ENCODE peak calls at places on chromosomes 1 and 21, in ten cellular contexts. X is Jurkat, Clone E6-1; Z is stimulated activated naive B cell treated with anti-CD40 and anti-IgM and Interleukin-4, amounts not matched to agents 10 μg/mL and 1 μg/mL and 100 μg/mL, for 72 hours; R is hepatic stellate cell; O is Right ventricle myocardium inferior; T is GM06990; G is left lung; F is anterior cingulate cortex; E is coronary artery; N is left ventricle myocardium inferior. W is an unnamed sample.

GRCh38 chr1:243325305-243325890 is 69.6 kb downstream of the SDCCAG8 start:
- DNase-seq in T (no peak), G (no peak), N (no peak), R (peak; percentile 26), X (peak; percentile 53), E (no peak), O (no peak), Z (no peak), F (no peak), W (no peak)

GRCh38 chr1:202184750-202185460 is 8.7 kb upstream of the LGR6 start:
- DNase-seq in X (peak; percentile 73), E (no peak), F (peak; percentile 44), R (peak; percentile 94), N (peak; percentile 76), T (peak; percentile 48), O (peak; percentile 93), G (peak; percentile 95), Z (peak; percentile 40), W (peak; percentile 93)

GRCh38 chr1:206944703-206945102 is 1.6 kb downstream of the PIGR start:
- DNase-seq in G (no peak), E (no peak), X (no peak), O (no peak), T (no peak), F (no peak), R (no peak), N (no peak), Z (no peak), W (no peak)

GRCh38 chr1:224053456-224053855 is 60.5 kb upstream of the FBXO28 start:
- DNase-seq in G (no peak), N (no peak), R (no peak), Z (no peak), X (no peak), O (no peak), E (no peak), T (no peak), F (no peak), W (no peak)

GRCh38 chr1:64077281-64077940 is 126.0 kb upstream of the UBE2U start:
- DNase-seq in O (no peak), N (no peak), Z (no peak), T (no peak), R (no peak), G (no peak), E (no peak), F (no peak), X (no peak), W (no peak)

GRCh38 chr1:101683561-101683960 is 313.2 kb downstream of the OLFM3 start:
- DNase-seq in N (no peak), G (no peak), T (no peak), Z (no peak), X (no peak), E (no peak), F (no peak), O (no peak), R (no peak), W (no peak)

GRCh38 chr1:116931016-116931918 is 21.6 kb downstream of the PTGFRN start:
- DNase-seq in Z (no peak), O (no peak), F (no peak), T (no peak), R (no peak), E (no peak), N (no peak), X (no peak), G (no peak), W (no peak)

GRCh38 chr1:206962269-206962668 is 8.0 kb downstream of the FCAMR start:
- DNase-seq in R (no peak), F (no peak), T (no peak), G (no peak), O (no peak), Z (no peak), N (no peak), X (peak; percentile 12), E (no peak), W (no peak)

GRCh38 chr1:7845761-7846160 is 7.1 kb downstream of the UTS2 start:
- DNase-seq in E (no peak), X (no peak), Z (no peak), F (no peak), T (no peak), R (no peak), G (no peak), N (no peak), O (no peak), W (no peak)

GRCh38 chr1:44848456-44849181 is 5.6 kb upstream of the PTCH2 start:
- DNase-seq in F (no peak), Z (no peak), E (no peak), G (no peak), O (no peak), N (no peak), T (no peak), R (no peak), X (no peak), W (no peak)

GRCh38 chr21:44517175-44517899 is 22.7 kb downstream of the KRTAP10-1 start:
- DNase-seq in N (no peak), F (no peak), X (peak; percentile 35), R (no peak), T (no peak), Z (no peak), G (peak; percentile 20), E (no peak), O (no peak), W (peak; percentile 66)

GRCh38 chr1:226628624-226629155 is 80.1 kb downstream of the STUM start:
- DNase-seq in R (no peak), G (peak; percentile 41), X (no peak), Z (no peak), O (peak; percentile 45), F (no peak), N (no peak), T (no peak), E (peak; percentile 50), W (no peak)

GRCh38 chr21:17454315-17455027 is 58.4 kb upstream of the CXADR start:
- DNase-seq in T (peak; percentile 64), G (no peak), E (no peak), O (no peak), R (peak; percentile 63), Z (peak; percentile 35), X (peak; percentile 11), N (peak; percentile 20), F (peak; percentile 26), W (peak; percentile 79)

GRCh38 chr1:44696789-44697188 is 22.3 kb downstream of the ARMH1 start:
- DNase-seq in N (peak; percentile 22), T (peak; percentile 48), O (no peak), F (no peak), E (no peak), X (peak; percentile 68), Z (peak; percentile 40), R (no peak), G (no peak), W (peak; percentile 15)

GRCh38 chr1:203638076-203638475 is 11.4 kb downstream of the ATP2B4 start:
- DNase-seq in X (no peak), O (no peak), G (no peak), E (no peak), N (no peak), Z (no peak), T (no peak), R (no peak), F (no peak), W (no peak)

GRCh38 chr1:47593598-47594285 is 155.9 kb downstream of the FOXD2 start:
- DNase-seq in N (no peak), T (no peak), X (no peak), R (no peak), G (no peak), O (no peak), Z (no peak), F (no peak), E (no peak), W (no peak)

GRCh38 chr1:14848621-14849020 is 250.1 kb downstream of the KAZN start:
- DNase-seq in Z (no peak), F (no peak), O (no peak), T (no peak), X (no peak), E (no peak), R (no peak), N (no peak), G (no peak), W (no peak)

GRCh38 chr1:153608742-153609584 is 4.0 kb downstream of the S100A16 start:
- DNase-seq in T (no peak), F (peak; percentile 16), R (peak; percentile 94), O (peak; percentile 82), N (peak; percentile 70), Z (no peak), X (no peak), E (peak; percentile 92), G (peak; percentile 89), W (peak; percentile 63)

GRCh38 chr1:59445040-59445439 is 148.1 kb downstream of the FGGY start:
- DNase-seq in X (no peak), G (no peak), R (peak; percentile 16), E (no peak), O (no peak), F (no peak), T (no peak), Z (no peak), N (no peak), W (no peak)

GRCh38 chr21:24302400-24302799 is 1304.9 kb downstream of the MRPL39 start:
- DNase-seq in O (no peak), Z (no peak), G (no peak), X (no peak), R (no peak), E (no peak), F (no peak), N (no peak), T (no peak), W (no peak)

GRCh38 chr1:47182681-47183235 is 7.1 kb downstream of the PDZK1IP1 start:
- DNase-seq in N (no peak), G (no peak), E (no peak), R (no peak), Z (no peak), T (no peak), O (no peak), X (no peak), F (no peak), W (no peak)

GRCh38 chr1:53944469-53945182 is 873 bp downstream of the IFT25 start:
- DNase-seq in R (peak; percentile 40), X (no peak), F (no peak), Z (no peak), T (no peak), E (no peak), G (no peak), O (no peak), N (no peak), W (no peak)

GRCh38 chr1:150981805-150982712 is at the start of gene ANXA9:
- DNase-seq in O (no peak), N (no peak), T (no peak), Z (no peak), R (no peak), F (no peak), X (no peak), G (no peak), E (no peak), W (no peak)

W was measured in adrenal gland.